ENCODE peak calls at places on chromosomes 1 and 21, in six cellular contexts. C is adrenal gland; Z is MM.1S; K is left ventricle myocardium inferior; W is CD8-positive, alpha-beta memory T cell; Y is tibial artery. D is an unnamed sample. For H3K4me1 and H3K36me3, the result is how much of the 10 kb centered on the place peaks cover.

GRCh38 chr21:44749759-44750674 is 38.6 kb upstream of the TSPEAR start:
- DNase-seq in Y (peak), C (no peak), Z (no peak), W (peak), K (no peak), D (no peak)

GRCh38 chr1:117967900-117968299 is 38.4 kb downstream of the WDR3 start:
- DNase-seq in W (no peak), K (no peak), Y (no peak), C (no peak), Z (no peak), D (no peak)

GRCh38 chr1:48414264-48414663 is 57.7 kb downstream of the SPATA6 start:
- DNase-seq in K (no peak), Z (no peak), W (no peak), Y (no peak), C (no peak), D (no peak)

GRCh38 chr1:85576642-85577420 is 3.7 kb upstream of the CCN1 start:
- DNase-seq in Y (peak), C (peak), K (peak), W (peak), Z (peak), D (peak)

GRCh38 chr1:19688041-19688842 is 23.6 kb downstream of the HTR6 start:
- DNase-seq in Z (no peak), C (no peak), K (no peak), W (peak), Y (no peak), D (no peak)

GRCh38 chr1:171434717-171435346 is 50.5 kb upstream of the PRRC2C start:
- DNase-seq in C (no peak), W (no peak), Y (peak), K (no peak), Z (no peak), D (no peak)

GRCh38 chr1:192506741-192507155 is 68.8 kb upstream of the RGS1 start:
- DNase-seq in C (no peak), K (no peak), Z (peak), W (peak), Y (no peak), D (no peak)

GRCh38 chr1:84883286-84883685 is 9.7 kb downstream of the LPAR3 start:
- DNase-seq in K (no peak), C (no peak), Y (no peak), W (no peak), Z (no peak), D (no peak)

GRCh38 chr1:183646780-183647179 is 6.3 kb downstream of the APOBEC4 start:
- DNase-seq in C (no peak), W (no peak), K (no peak), Z (no peak), Y (no peak), D (no peak)

GRCh38 chr1:54069792-54070548 is 16.6 kb downstream of the TCEANC2 start:
- DNase-seq in C (no peak), Y (no peak), W (no peak), K (no peak), Z (peak), D (no peak)

GRCh38 chr1:29703596-29703995 is 467.3 kb downstream of the PTPRU start:
- DNase-seq in K (no peak), W (no peak), C (no peak), Z (no peak), Y (no peak), D (peak)

GRCh38 chr1:175599212-175599681 is 144.1 kb downstream of the TNR start:
- DNase-seq in K (no peak), C (no peak), Z (no peak), Y (no peak), W (no peak), D (no peak)

GRCh38 chr21:43300496-43301423 is 126.2 kb downstream of the SIK1 start:
- DNase-seq in Y (peak), C (no peak), Z (no peak), W (peak), K (peak), D (no peak)

DNA sequence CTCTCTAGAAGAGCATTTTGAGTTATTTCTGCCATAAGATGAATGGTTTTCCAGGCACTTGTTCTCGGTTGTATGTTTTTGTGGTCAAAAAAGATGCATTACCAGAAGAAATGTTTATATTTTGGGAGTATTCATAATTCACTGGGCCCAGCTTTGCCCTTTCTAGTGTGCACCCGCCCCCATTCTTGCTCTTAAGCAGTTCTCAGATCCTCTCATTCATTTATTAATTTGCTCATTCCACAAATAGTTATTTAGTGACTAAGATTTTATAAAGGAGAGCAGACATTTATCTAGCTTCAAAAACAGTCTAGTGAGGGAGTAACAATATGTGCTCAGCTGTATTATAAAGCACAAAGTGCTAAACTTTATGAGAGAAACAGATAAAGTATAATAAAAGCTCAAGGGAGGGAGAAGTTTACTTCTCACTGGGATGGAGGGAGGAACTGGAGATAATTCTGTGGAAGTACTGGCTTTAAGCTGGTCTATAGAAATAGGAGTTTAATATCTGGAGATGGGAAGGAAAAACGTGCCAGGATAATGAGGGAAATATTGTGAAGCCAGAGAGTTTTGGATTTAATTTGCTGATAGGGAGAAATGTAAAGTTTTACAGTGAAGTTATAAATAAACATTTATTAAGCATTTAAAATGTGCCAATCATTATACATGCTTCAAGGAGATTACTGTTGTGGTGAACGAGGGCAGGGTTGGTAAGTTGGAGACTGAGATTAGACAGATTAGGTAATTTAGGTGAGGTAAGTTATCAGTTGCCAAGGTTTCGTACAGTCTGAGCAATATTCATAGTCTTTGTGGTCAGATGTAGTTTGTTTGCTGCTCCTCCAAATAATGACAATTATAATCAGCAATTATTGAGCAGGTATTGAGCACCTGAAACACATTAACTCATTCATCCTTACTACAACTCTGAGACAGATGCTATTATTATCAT is 9.1 kb upstream of the MACF1 start:
- DNase-seq in W (no peak), K (no peak), C (no peak), Y (no peak), Z (no peak), D (no peak)
- H3K4me3 ChIP-seq in W (peak), K (no peak), C (no peak), Y (no peak), Z (no peak), D (no peak)

GRCh38 chr1:225815526-225816178 is 5.7 kb downstream of the EPHX1 start:
- DNase-seq in W (no peak), Y (peak), K (no peak), C (no peak), Z (no peak), D (no peak)
- H3K4me1 ChIP-seq in W (under half), Y (half or more), K (half or more), C (half or more), Z (under half), D (half or more)

DNA sequence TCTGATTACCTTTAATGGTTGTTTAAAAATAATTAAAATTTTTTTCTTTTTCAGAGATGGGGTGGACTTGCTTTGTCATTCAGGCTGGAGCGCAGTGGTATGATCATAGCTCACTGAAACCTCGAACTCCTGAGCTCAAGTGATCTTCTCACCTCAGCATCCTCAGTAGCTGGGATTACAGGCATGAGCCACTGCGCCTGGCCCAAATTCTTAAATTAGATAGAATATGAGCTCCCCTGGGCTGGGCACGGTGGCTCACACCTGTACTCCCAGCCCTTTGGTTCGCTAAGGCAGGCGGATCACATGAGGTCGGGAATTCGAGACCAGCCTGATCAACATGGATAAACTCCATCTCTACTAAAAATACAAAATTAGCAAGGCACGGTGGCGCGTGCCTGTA is 17.0 kb downstream of the CERS2 start:
- DNase-seq in Z (no peak), Y (no peak), K (no peak), C (no peak), W (no peak), D (no peak)
- H3K36me3 ChIP-seq in Z (under half), Y (half or more), K (half or more), C (half or more), W (under half), D (under half)

GRCh38 chr21:39085843-39086415 is 97.3 kb downstream of the PSMG1 start:
- DNase-seq in C (no peak), Y (no peak), K (no peak), Z (no peak), W (no peak), D (no peak)

GRCh38 chr21:39082656-39083376 is 100.4 kb downstream of the PSMG1 start:
- DNase-seq in Y (no peak), C (no peak), K (no peak), Z (peak), W (no peak), D (peak)

GRCh38 chr21:39084979-39085729 is 98.1 kb downstream of the PSMG1 start:
- DNase-seq in Y (peak), W (no peak), C (no peak), Z (no peak), K (no peak), D (no peak)

GRCh38 chr21:39084073-39084472 is 99.2 kb downstream of the PSMG1 start:
- DNase-seq in K (no peak), Z (no peak), Y (no peak), C (no peak), W (no peak), D (no peak)

DNA sequence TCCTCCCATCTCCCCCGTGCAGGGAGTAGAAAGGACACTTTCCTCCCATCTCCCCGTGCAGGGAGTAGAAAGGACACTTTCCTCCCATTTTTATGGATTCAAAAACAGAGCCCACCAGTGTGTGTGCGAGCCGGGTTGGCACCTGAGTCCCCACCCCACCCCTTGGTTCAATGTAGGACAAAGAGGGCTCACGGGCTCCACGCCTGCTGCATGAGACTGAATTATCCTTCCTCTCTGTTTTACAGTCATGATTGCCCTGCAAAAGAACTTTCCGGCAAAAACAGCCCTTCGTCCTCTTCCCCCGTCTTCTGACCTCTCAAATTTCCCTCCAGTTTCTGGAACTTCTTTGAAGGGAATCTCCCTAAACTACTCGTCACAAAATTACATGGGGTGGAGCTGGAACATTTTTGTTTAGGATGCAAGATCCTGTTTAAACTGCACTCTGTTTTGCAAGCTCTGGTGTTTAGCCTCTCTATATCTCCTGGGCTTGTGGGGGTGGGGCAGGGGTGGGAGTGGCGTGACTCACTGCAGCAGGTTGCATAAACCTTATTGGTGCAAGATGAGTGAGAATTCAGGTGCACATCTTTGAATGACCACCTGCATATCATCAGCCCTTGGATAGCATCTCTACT is 99.8 kb downstream of the PSMG1 start:
- DNase-seq in Y (no peak), C (no peak), K (no peak), Z (no peak), W (no peak), D (no peak)
- H3K4me3 ChIP-seq in Y (no peak), C (no peak), K (no peak), Z (no peak), W (no peak), D (no peak)

D was measured in body of pancreas.